ENCODE peak calls at places on chromosomes 12 and 14, in six cellular contexts. D is WERI-Rb-1, R is NT2/D1, W is mesendoderm, P is bronchial epithelial cell, N is neuronal stem cell. O is an unnamed sample. For H3K36me3 and H3K27me3, the result is how much of the 10 kb centered on the place peaks cover.

GRCh38 chr12:120713861-120714482 is 3.7 kb downstream of the UNC119B start:
- DNase-seq in D (peak), R (peak), W (peak), P (peak), N (peak), O (peak)

GRCh38 chr12:18863769-18864500 is 126.0 kb downstream of the CAPZA3 start:
- DNase-seq in D (no peak), R (peak), W (no peak), P (no peak), N (no peak), O (no peak)

GRCh38 chr14:82872494-82872893 is 1338.8 kb upstream of the SEL1L start:
- DNase-seq in D (no peak), R (no peak), W (peak), P (no peak), N (no peak), O (peak)

GRCh38 chr12:47017901-47018479 is 61.4 kb upstream of the PCED1B start:
- DNase-seq in D (no peak), R (no peak), W (peak), P (peak), N (no peak), O (no peak)

GRCh38 chr12:93582351-93582750 is 9.9 kb downstream of the SOCS2 start:
- DNase-seq in D (no peak), R (no peak), W (no peak), P (peak), N (no peak), O (no peak)

GRCh38 chr12:124588689-124589318 is 21.4 kb upstream of the NCOR2 start:
- DNase-seq in D (no peak), R (no peak), W (no peak), P (peak), N (no peak), O (no peak)

GRCh38 chr12:57237952-57238853 is 8.7 kb downstream of the SHMT2 start:
- DNase-seq in D (no peak), R (no peak), W (peak), P (no peak), N (no peak), O (peak)

GRCh38 chr12:57603758-57604453 is 718 bp upstream of the DTX3 start:
- DNase-seq in D (no peak), R (no peak), W (peak), P (peak), N (no peak), O (peak)

GRCh38 chr12:91413591-91413990 is 231.0 kb upstream of the DCN start:
- DNase-seq in D (no peak), R (no peak), W (peak), P (peak), N (no peak), O (no peak)

GRCh38 chr14:64220466-64220865 is 73.7 kb downstream of the ESR2 start:
- DNase-seq in D (no peak), R (no peak), W (no peak), P (no peak), N (no peak), O (no peak)

GRCh38 chr14:102442241-102443211 is 67.0 kb downstream of the ANKRD9 start:
- DNase-seq in D (no peak), R (no peak), W (no peak), P (peak), N (no peak), O (no peak)

GRCh38 chr14:22822619-22823551 is 6.8 kb upstream of the MRPL52 start:
- DNase-seq in D (peak), R (peak), W (peak), P (peak), N (peak), O (peak)

GRCh38 chr12:30796508-30796780 is 41.7 kb upstream of the CAPRIN2 start:
- DNase-seq in D (peak), R (peak), W (no peak), P (no peak), N (peak), O (peak)
- H3K4me3 ChIP-seq in D (peak), R (peak), W (peak), P (peak), N (peak), O (peak)

GRCh38 chr12:49034287-49034622 is 15.7 kb upstream of the PRKAG1 start:
- DNase-seq in D (no peak), R (no peak), W (no peak), P (no peak), N (no peak), O (no peak)
- H3K36me3 ChIP-seq in D (half or more), R (half or more), W (under half), P (half or more), N (half or more), O (half or more)

DNA sequence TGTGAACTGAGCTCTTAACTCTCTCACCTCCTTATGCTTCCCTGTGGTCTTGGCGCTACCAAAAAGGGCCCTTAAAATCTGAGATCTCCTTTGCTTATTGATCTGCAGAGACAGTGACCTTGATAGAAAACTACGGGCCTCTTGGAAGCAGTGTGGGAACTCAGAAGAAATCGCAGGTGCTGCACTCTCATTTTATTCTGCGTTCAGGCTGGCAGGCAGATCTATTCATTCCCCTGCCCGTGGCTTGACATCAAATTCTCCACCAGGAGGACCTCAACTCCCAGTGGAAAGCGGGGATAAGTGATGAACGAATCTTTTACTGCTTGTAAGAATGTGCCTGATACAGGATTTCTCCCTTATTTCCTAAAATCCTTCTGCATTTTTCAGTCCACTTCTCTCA is 143.2 kb upstream of the SEL1L start:
- DNase-seq in D (no peak), R (no peak), W (no peak), P (no peak), N (no peak), O (no peak)
- H3K27me3 ChIP-seq in D (under half), R (under half), W (under half), P (under half), N (under half), O (under half)

DNA sequence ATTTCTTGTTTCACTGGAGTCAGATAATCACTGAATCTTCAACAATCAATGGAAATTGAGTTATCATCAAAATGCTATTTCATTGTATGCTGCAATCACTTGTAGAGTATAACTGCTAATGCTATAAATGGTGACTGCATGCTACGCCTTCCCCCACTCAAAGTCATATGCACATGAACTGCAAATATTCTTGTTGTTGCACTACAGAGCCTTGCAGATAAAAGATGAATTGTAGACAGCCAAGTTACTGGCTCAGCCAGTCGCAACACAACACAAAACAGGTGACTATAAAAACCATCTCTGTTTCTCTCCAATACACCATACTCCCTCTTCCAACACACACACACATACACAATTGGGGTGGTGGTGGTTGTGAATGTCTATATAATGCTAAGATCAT is 171.0 kb upstream of the HMGA2 start:
- DNase-seq in D (no peak), R (no peak), W (no peak), P (no peak), N (no peak), O (no peak)
- H3K4me3 ChIP-seq in D (no peak), R (no peak), W (no peak), P (no peak), N (no peak), O (no peak)

GRCh38 chr14:21219561-21220111 is 49.6 kb downstream of the HNRNPC start:
- DNase-seq in D (no peak), R (no peak), W (no peak), P (no peak), N (no peak), O (no peak)
- H3K36me3 ChIP-seq in D (half or more), R (half or more), W (under half), P (under half), N (under half), O (under half)

GRCh38 chr14:93926209-93926872 is 803 bp upstream of the FAM181A start:
- DNase-seq in D (no peak), R (no peak), W (no peak), P (no peak), N (peak), O (no peak)
- H3K27me3 ChIP-seq in D (under half), R (under half), W (under half), P (under half), N (under half), O (under half)

DNA sequence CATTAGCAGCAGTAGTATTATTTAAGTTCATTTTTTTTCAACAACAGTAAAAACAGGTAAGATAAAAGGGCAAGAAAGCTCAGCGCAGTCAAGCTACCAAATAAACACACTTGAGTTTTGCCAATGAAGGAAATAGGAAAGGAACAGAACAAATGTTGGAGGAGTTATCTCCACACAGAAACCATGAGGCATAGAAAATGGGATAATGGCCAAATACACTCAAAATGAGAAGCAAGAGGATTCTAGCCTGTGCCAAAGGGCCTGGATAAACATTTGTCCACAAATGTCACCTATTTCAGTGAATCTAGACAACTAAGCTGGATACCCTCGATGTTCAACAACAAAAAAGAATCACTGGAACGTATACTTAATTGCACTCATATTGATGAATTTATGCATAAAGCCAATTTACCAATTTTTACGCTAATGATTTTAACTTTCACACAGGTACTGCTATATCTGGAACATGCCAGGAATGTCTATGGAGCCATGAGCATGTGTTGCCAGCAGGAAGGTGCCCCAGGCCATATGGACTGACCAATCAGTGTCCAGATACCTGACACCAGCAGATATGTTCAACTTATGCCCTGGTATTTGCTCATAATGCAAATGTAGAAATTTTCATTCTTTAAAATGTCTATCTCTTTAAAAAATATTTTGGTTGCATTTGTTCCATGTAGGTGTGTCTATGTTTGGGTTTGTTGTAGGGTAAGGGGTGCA is 21.1 kb downstream of the ST8SIA1 start:
- DNase-seq in D (no peak), R (no peak), W (no peak), P (no peak), N (no peak), O (no peak)
- H3K4me3 ChIP-seq in D (no peak), R (no peak), W (no peak), P (no peak), N (no peak), O (no peak)

GRCh38 chr14:50769893-50770500 is 61.0 kb downstream of the NIN start:
- DNase-seq in D (no peak), R (no peak), W (no peak), P (no peak), N (no peak), O (no peak)

GRCh38 chr14:50768693-50769092 is 62.3 kb downstream of the NIN start:
- DNase-seq in D (no peak), R (no peak), W (no peak), P (no peak), N (no peak), O (no peak)

GRCh38 chr14:50768220-50768619 is 62.7 kb downstream of the NIN start:
- DNase-seq in D (no peak), R (no peak), W (no peak), P (no peak), N (no peak), O (no peak)

GRCh38 chr14:50772361-50772760 is 58.6 kb downstream of the NIN start:
- DNase-seq in D (no peak), R (no peak), W (no peak), P (no peak), N (no peak), O (no peak)

DNA sequence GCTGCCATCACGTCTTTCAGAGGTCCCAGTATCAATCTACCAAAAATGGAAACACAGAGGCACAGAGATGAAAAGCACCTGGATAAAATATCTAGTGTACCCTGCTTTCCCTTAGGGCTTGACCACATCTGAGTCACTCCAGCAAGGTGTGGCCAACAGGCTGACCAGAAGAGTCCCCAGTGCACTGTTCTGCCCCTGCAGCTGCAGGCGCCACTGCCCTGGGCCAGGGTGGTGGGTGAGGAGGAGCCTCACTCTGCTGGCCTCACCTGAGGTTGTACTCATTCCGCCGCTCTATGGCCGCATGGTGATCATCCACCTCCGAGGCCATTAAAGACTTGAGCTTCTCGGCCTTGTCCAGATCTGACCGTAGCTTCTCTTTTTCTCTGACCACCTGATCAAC is 60.4 kb downstream of the NIN start:
- DNase-seq in D (no peak), R (no peak), W (no peak), P (peak), N (no peak), O (no peak)
- H3K36me3 ChIP-seq in D (half or more), R (under half), W (under half), P (under half), N (under half), O (under half)